ENCODE peak calls at places on chromosomes 7 and 10, in five cellular contexts. X is OCI-LY7; L is activated CD4-positive, alpha-beta T cell treated with anti-CD3 and anti-CD28 coated beads, Interleukin-2, amount 50 U/mL, for 1 hour; D is cardiac fibroblast; I is activated T-helper 1 cell treated with anti-CD3 and anti-CD28 coated beads, Interleukin-12 subunit alpha, Interleukin-12 subunit beta, Interleukin-2, Interleukin-4 antibody, amounts not matched to agents 30 ng/mL and 10 ng/mL and 1 ng/mL, durations not matched to agents 14 hours and 24 hours and 36 hours. R is an unnamed sample.

GRCh38 chr7:138292951-138293350 is 167.1 kb upstream of the TRIM24 start:
- DNase-seq in X (no peak), L (no peak), D (no peak), I (no peak), R (no peak)

GRCh38 chr7:142357953-142358520 is 100.2 kb upstream of the PRSS58 start:
- DNase-seq in X (peak), L (no peak), D (peak), I (no peak), R (peak)

GRCh38 chr7:19116121-19117080 is 1.0 kb downstream of the TWIST1 start:
- DNase-seq in X (no peak), L (no peak), D (peak), I (no peak), R (no peak)

GRCh38 chr7:127840552-127840951 is 188.6 kb downstream of the SND1 start:
- DNase-seq in X (no peak), L (no peak), D (no peak), I (no peak), R (no peak)

GRCh38 chr10:11142809-11143208 is 125.1 kb downstream of the CELF2 start:
- DNase-seq in X (peak), L (no peak), D (no peak), I (no peak), R (no peak)

GRCh38 chr7:8149222-8149621 is 112.7 kb downstream of the ICA1 start:
- DNase-seq in X (peak), L (no peak), D (no peak), I (no peak), R (peak)

GRCh38 chr10:14532473-14533251 is 201.9 kb upstream of the FRMD4A start:
- DNase-seq in X (no peak), L (no peak), D (peak), I (no peak), R (no peak)

GRCh38 chr10:102545997-102546396 is 42.2 kb downstream of the SUFU start:
- DNase-seq in X (no peak), L (no peak), D (no peak), I (no peak), R (no peak)

GRCh38 chr7:25949672-25950487 is 202.1 kb upstream of the NFE2L3 start:
- DNase-seq in X (peak), L (no peak), D (no peak), I (no peak), R (no peak)

GRCh38 chr10:124709862-124710261 is 34.3 kb downstream of the FAM53B start:
- DNase-seq in X (no peak), L (no peak), D (no peak), I (no peak), R (no peak)

GRCh38 chr10:57952741-57953140 is 315.0 kb downstream of the IPMK start:
- DNase-seq in X (no peak), L (no peak), D (peak), I (no peak), R (no peak)

GRCh38 chr10:49115015-49115795 is at the start of gene VSTM4:
- DNase-seq in X (no peak), L (no peak), D (peak), I (no peak), R (no peak)

GRCh38 chr10:357201-357950 is 222.1 kb downstream of the ZMYND11 start:
- DNase-seq in X (no peak), L (no peak), D (no peak), I (no peak), R (no peak)

GRCh38 chr7:70589010-70589409 is 542.9 kb upstream of the GALNT17 start:
- DNase-seq in X (no peak), L (no peak), D (no peak), I (no peak), R (no peak)

GRCh38 chr10:125775491-125776106 is at the start of gene MMP21:
- DNase-seq in X (no peak), L (no peak), D (no peak), I (no peak), R (no peak)

GRCh38 chr10:3774018-3774813 is 10.8 kb downstream of the KLF6 start:
- DNase-seq in X (no peak), L (no peak), D (peak), I (no peak), R (peak)

GRCh38 chr7:1345796-1346532 is 113.3 kb downstream of the UNCX start:
- DNase-seq in X (no peak), L (no peak), D (no peak), I (no peak), R (no peak)

GRCh38 chr7:150955519-150956394 is 22.4 kb downstream of the KCNH2 start:
- DNase-seq in X (no peak), L (no peak), D (no peak), I (no peak), R (no peak)

GRCh38 chr10:51528527-51528926 is 170.9 kb downstream of the CSTF2T start:
- DNase-seq in X (no peak), L (no peak), D (no peak), I (no peak), R (no peak)